ENCODE peak calls at places on chromosomes 13 and 19, in eight cellular contexts. B is fibroblast of lung, F is H9, O is Karpas-422, H is mesendoderm, J is neural progenitor cell, M is GM23248, A is endothelial cell of umbilical vein. W is an unnamed sample.

GRCh38 chr19:14375582-14376291 is 5.5 kb upstream of the ADGRE5 start:
- DNase-seq in M (peak; percentile 33), A (peak; percentile 43), O (no peak), J (no peak), B (no peak), F (no peak), H (no peak), W (no peak)

GRCh38 chr13:87666826-87667225 is 4.3 kb upstream of the SLITRK5 start:
- DNase-seq in O (no peak), B (no peak), H (no peak), F (no peak), A (no peak), M (no peak), J (no peak), W (no peak)

GRCh38 chr13:79782541-79783216 is 301.7 kb downstream of the NDFIP2 start:
- DNase-seq in J (peak; percentile 93), M (no peak), F (peak; percentile 84), A (peak; percentile 93), B (peak; percentile 89), H (peak; percentile 94), O (no peak), W (no peak)

GRCh38 chr13:41621716-41622508 is 164.6 kb downstream of the RGCC start:
- DNase-seq in F (no peak), M (peak; percentile 39), B (peak; percentile 65), O (no peak), J (no peak), A (no peak), H (peak; percentile 37), W (no peak)

GRCh38 chr19:35545855-35546381 is 492 bp downstream of the TMEM147 start:
- DNase-seq in A (no peak), O (peak; percentile 83), J (no peak), B (peak; percentile 18), M (peak; percentile 64), H (peak; percentile 44), F (no peak), W (no peak)

GRCh38 chr19:14369399-14370168 is 11.7 kb upstream of the ADGRE5 start:
- DNase-seq in H (no peak), O (no peak), B (peak; percentile 76), F (no peak), M (peak; percentile 82), A (no peak), J (no peak), W (no peak)

GRCh38 chr19:3398114-3398899 is 31.9 kb downstream of the NFIC start:
- DNase-seq in F (peak; percentile 51), H (peak; percentile 39), A (no peak), M (peak; percentile 55), B (peak; percentile 40), O (no peak), J (peak; percentile 46), W (no peak)

GRCh38 chr13:113157929-113158747 is at the start of gene PROZ:
- DNase-seq in O (peak; percentile 56), B (no peak), J (no peak), H (no peak), F (peak; percentile 34), A (no peak), M (no peak), W (no peak)

GRCh38 chr13:102580552-102581169 is 16.1 kb upstream of the TPP2 start:
- DNase-seq in J (peak; percentile 73), H (peak; percentile 65), A (peak; percentile 74), M (peak; percentile 78), F (no peak), B (peak; percentile 49), O (peak; percentile 87), W (no peak)

GRCh38 chr13:44710576-44710975 is 134.4 kb upstream of the TSC22D1 start:
- DNase-seq in B (peak; percentile 99), O (no peak), M (peak; percentile 90), F (no peak), H (peak; percentile 44), A (peak; percentile 92), J (no peak), W (no peak)

GRCh38 chr13:46948338-46948737 is 51.5 kb upstream of the HTR2A start:
- DNase-seq in M (no peak), O (no peak), F (no peak), H (no peak), A (no peak), J (no peak), B (no peak), W (peak; percentile 23)

GRCh38 chr19:31329819-31330218 is 19.4 kb downstream of the TSHZ3 start:
- DNase-seq in F (no peak), O (no peak), M (no peak), B (no peak), A (peak; percentile 76), J (no peak), H (no peak), W (no peak)
- H3K27ac ChIP-seq in F (no peak overlapping the region), O (no peak overlapping the region), M (no peak overlapping the region), B (peak overlapping the region; percentile 4), A (peak overlapping the region; percentile 27), J (no peak overlapping the region), H (no peak overlapping the region), W (no peak overlapping the region)

GRCh38 chr19:39156891-39157230 is 31.3 kb downstream of the PAK4 start:
- DNase-seq in O (no peak), M (no peak), B (no peak), A (no peak), J (no peak), F (no peak), H (no peak), W (no peak)
- H3K79me2 ChIP-seq in O (no peaks in the 10 kb centered on the region), M (peaks cover 86% of the 10 kb centered on the region), B (peaks cover 39% of the 10 kb centered on the region), A (peaks cover 39% of the 10 kb centered on the region), J (peaks cover 65% of the 10 kb centered on the region), F (peaks cover 4% of the 10 kb centered on the region), H (peaks cover 14% of the 10 kb centered on the region), W (peaks cover 63% of the 10 kb centered on the region)

DNA sequence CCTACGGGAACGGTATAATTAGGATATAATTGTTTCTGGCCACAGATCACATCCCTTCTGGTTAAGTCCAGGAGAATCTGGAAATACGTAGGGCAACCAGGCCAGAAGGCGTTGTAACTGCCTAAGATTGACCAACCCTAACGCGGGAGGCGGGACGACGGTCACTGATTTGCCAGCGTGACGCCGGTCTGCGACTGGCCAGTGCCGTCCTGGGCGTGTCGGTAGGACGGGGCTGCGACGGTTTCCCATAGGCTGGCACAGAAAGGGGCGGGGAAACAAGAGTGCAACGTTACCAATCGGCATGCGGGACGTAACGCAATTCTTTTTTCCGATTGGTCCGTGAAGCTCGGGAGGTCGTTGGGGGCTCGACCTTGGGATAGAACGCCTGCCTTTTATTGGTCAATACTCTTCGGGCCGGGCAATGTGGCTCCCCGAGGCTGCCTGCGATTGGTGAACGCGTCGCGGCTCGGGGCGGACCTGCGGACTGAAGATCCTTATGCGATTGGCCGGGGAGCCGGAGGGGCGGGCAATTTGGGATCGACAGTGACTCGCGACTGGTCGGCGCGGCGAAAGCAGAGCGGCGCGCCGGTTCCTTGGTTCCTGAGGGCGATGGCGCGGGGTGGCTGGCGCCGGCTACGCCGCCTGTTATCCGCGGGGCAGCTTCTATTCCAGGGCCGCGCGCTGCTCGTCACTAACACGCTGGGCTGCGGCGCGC is at the start of gene MPV17L2:
- DNase-seq in H (peak; percentile 100), O (peak; percentile 100), A (peak; percentile 100), M (peak; percentile 100), J (peak; percentile 100), B (peak; percentile 100), F (peak; percentile 100), W (peak; percentile 99)
- H3K4me2 ChIP-seq in H (peak within 1 kb of the TSS; percentile 90), O (peak within 1 kb of the TSS; percentile 83), A (peak within 1 kb of the TSS; percentile 81), M (peak within 1 kb of the TSS; percentile 94), J (peak within 1 kb of the TSS; percentile 93), B (peak within 1 kb of the TSS; percentile 85), F (peak within 1 kb of the TSS; percentile 87), W (peak within 1 kb of the TSS; percentile 98)

GRCh38 chr19:7975037-7975436 is 30.4 kb downstream of the ELAVL1 start:
- DNase-seq in A (no peak), H (no peak), O (no peak), J (no peak), M (no peak), B (no peak), F (no peak), W (no peak)
- H3K27ac ChIP-seq in A (no peak overlapping the region), H (no peak overlapping the region), O (no peak overlapping the region), J (no peak overlapping the region), M (no peak overlapping the region), B (no peak overlapping the region), F (no peak overlapping the region), W (no peak overlapping the region)

GRCh38 chr19:7211191-7211988 is 82.8 kb downstream of the INSR start:
- DNase-seq in M (no peak), H (peak; percentile 62), B (peak; percentile 76), J (no peak), F (no peak), A (peak; percentile 92), O (no peak), W (no peak)
- H3K79me2 ChIP-seq in M (no peaks in the 10 kb centered on the region), H (no peaks in the 10 kb centered on the region), B (no peaks in the 10 kb centered on the region), J (peaks cover 5% of the 10 kb centered on the region), F (no peaks in the 10 kb centered on the region), A (no peaks in the 10 kb centered on the region), O (no peaks in the 10 kb centered on the region), W (no peaks in the 10 kb centered on the region)

DNA sequence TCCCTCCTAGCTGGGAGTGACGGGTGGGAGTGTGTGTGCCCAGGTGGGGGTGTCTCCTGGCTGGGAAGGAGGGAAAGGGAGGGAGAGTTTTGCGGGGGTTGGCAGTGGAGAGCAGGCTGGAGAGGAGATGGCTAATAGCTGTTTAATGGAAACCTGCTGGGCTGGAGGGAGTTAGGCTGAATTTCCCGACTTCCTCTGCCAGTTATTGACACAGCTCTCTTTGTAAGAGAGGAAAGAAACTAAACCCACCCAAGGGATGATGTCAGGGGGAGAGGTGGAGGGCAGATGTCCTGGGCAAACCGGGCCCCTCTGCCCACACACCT is 10.2 kb upstream of the ILF3 start:
- DNase-seq in F (no peak), B (no peak), O (no peak), J (no peak), M (no peak), A (peak; percentile 23), H (no peak), W (no peak)
- H3K4me2 ChIP-seq in F (no peak overlapping the region), B (no peak overlapping the region), O (no peak overlapping the region), J (peak overlapping the region; percentile 54), M (no peak overlapping the region), A (no peak overlapping the region), H (no peak overlapping the region), W (no peak overlapping the region)

GRCh38 chr19:19421326-19421725 is 15.9 kb downstream of the GATAD2A start:
- DNase-seq in F (no peak), O (no peak), H (no peak), B (no peak), J (no peak), A (no peak), M (no peak), W (no peak)

GRCh38 chr19:19425170-19425875 is 19.8 kb downstream of the GATAD2A start:
- DNase-seq in J (no peak), H (no peak), M (no peak), O (no peak), A (no peak), F (no peak), B (no peak), W (no peak)

GRCh38 chr19:19420570-19421301 is 15.3 kb downstream of the GATAD2A start:
- DNase-seq in J (no peak), F (no peak), O (peak; percentile 56), A (no peak), H (no peak), M (no peak), B (peak; percentile 38), W (no peak)

GRCh38 chr19:19423322-19423721 is 17.8 kb downstream of the GATAD2A start:
- DNase-seq in F (no peak), A (no peak), O (no peak), B (peak; percentile 27), H (no peak), M (no peak), J (no peak), W (no peak)

GRCh38 chr19:19422156-19422555 is 16.7 kb downstream of the GATAD2A start:
- DNase-seq in B (no peak), F (no peak), M (no peak), A (no peak), J (no peak), O (no peak), H (no peak), W (no peak)
- H3K27ac ChIP-seq in B (no peak overlapping the region), F (no peak overlapping the region), M (no peak overlapping the region), A (no peak overlapping the region), J (no peak overlapping the region), O (no peak overlapping the region), H (no peak overlapping the region), W (no peak overlapping the region)

W was measured in keratinocyte.